ENCODE peak calls at places on chromosomes 13 and 19, in six cellular contexts. E is keratinocyte, K is astrocyte, B is psoas muscle, O is mucosa of descending colon, G is ovary. F is an unnamed sample. For H3K4me1, the result is how much of the 10 kb centered on the place peaks cover.

GRCh38 chr19:43749898-43750297 is 4.9 kb downstream of the SMG9 start:
- DNase-seq in O (no peak), G (no peak), K (no peak), B (no peak), E (no peak), F (no peak)

GRCh38 chr13:46995874-46996273 is 99.0 kb upstream of the HTR2A start:
- DNase-seq in G (no peak), K (no peak), O (no peak), B (no peak), E (no peak), F (no peak)

GRCh38 chr13:35285677-35286076 is 190.8 kb downstream of the MAB21L1 start:
- DNase-seq in O (no peak), E (no peak), B (no peak), G (no peak), K (no peak), F (no peak)

GRCh38 chr13:98947925-98948324 is 29.9 kb downstream of the DOCK9 start:
- DNase-seq in K (no peak), G (no peak), B (no peak), E (no peak), O (no peak), F (no peak)

GRCh38 chr13:22061371-22061805 is 390.5 kb downstream of the FGF9 start:
- DNase-seq in G (no peak), B (no peak), O (no peak), E (no peak), K (no peak), F (no peak)

GRCh38 chr13:94309576-94309975 is 169.9 kb downstream of the DCT start:
- DNase-seq in G (no peak), K (no peak), E (no peak), O (no peak), B (no peak), F (no peak)

GRCh38 chr13:87678353-87678752 is 7.2 kb downstream of the SLITRK5 start:
- DNase-seq in B (no peak), G (no peak), E (no peak), K (no peak), O (no peak), F (no peak)

GRCh38 chr13:23348270-23349126 is 85.0 kb downstream of the SACS start:
- DNase-seq in G (no peak), K (no peak), O (no peak), B (no peak), E (no peak), F (no peak)

GRCh38 chr13:33249066-33249465 is 36.5 kb downstream of the STARD13 start:
- DNase-seq in E (no peak), O (no peak), K (peak), B (no peak), G (no peak), F (no peak)

GRCh38 chr13:80239571-80240255 is 101.2 kb downstream of the SPRY2 start:
- DNase-seq in G (no peak), K (peak), E (no peak), B (no peak), O (no peak), F (no peak)

GRCh38 chr13:74372511-74372910 is 238.3 kb upstream of the KLF12 start:
- DNase-seq in G (no peak), B (no peak), O (no peak), K (no peak), E (no peak), F (no peak)

GRCh38 chr19:48674216-48674809 is 1.5 kb upstream of the NTN5 start:
- DNase-seq in O (no peak), K (no peak), B (no peak), E (no peak), G (no peak), F (no peak)

GRCh38 chr19:46206176-46206575 is 23.4 kb upstream of the IGFL1 start:
- DNase-seq in O (no peak), B (peak), G (no peak), K (no peak), E (peak), F (no peak)

GRCh38 chr13:36887758-36888521 is 32.1 kb downstream of the SMAD9 start:
- DNase-seq in B (no peak), E (no peak), K (no peak), O (no peak), G (no peak), F (no peak)

GRCh38 chr13:33634526-33635111 is 183.3 kb upstream of the RFC3 start:
- DNase-seq in K (peak), E (no peak), B (no peak), O (no peak), G (peak), F (no peak)

GRCh38 chr19:4851551-4852290 is 15.7 kb downstream of the PLIN3 start:
- DNase-seq in B (peak), G (peak), O (peak), K (no peak), E (no peak), F (peak)

GRCh38 chr19:38736413-38737280 is 7.6 kb downstream of the CAPN12 start:
- DNase-seq in K (no peak), B (no peak), O (peak), E (no peak), G (peak), F (peak)

GRCh38 chr13:44904982-44905381 is 84.3 kb downstream of the NUFIP1 start:
- DNase-seq in K (peak), O (peak), E (no peak), B (peak), G (peak), F (peak)

GRCh38 chr19:42255766-42256750 is 1.1 kb upstream of the ERF start:
- DNase-seq in G (peak), O (peak), B (no peak), K (no peak), E (no peak), F (peak)

GRCh38 chr19:34502582-34503545 is 21.3 kb downstream of the WTIP start:
- DNase-seq in B (no peak), G (peak), E (no peak), O (no peak), K (no peak), F (no peak)

GRCh38 chr19:12000152-12000981 is 35.1 kb downstream of the ZNF433 start:
- DNase-seq in K (peak), G (no peak), O (no peak), E (no peak), B (no peak), F (no peak)

DNA sequence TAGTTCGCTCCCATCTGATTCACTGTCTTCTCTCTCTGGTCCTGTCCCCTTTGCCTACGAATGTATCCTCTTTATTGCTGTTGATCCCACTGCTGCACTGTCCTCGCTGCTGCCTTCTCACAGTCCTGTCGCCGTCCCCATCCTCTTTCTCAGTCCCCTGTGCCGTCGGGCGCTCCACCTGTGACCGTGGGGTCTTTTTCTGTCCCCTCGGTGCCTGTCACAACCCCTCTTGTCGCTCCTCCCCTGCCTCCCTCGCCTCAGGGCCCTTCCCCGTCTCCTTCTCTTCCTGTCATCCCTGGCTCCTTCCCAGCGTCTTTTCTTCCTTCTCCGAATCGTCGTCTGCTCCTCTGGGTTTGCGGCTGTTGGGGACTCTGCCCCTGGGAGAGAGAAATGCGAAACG is 32.3 kb downstream of the SYT3 start:
- DNase-seq in B (no peak), G (no peak), E (no peak), K (no peak), O (no peak), F (no peak)
- H3K4me3 ChIP-seq in B (no peak), G (no peak), E (no peak), K (no peak), O (no peak), F (no peak)

DNA sequence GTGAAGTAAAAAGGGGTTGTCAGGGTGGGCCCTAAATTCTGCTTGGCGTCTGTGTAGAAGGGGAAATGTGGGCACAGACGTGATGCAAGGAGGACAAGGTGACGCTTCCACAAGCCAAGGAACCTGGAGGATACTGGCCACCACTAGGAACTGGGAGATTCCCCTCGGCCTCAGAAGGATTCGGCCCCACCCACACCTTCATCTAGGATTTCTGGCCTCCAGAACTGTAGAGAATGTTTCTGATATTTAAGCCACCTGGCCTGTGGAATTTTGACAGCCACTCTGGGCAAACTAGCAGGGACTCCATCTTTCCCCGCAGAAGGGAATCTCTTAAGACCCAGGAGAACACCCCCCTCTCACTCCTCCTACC is 1.1 kb downstream of the PLEKHJ1 start:
- DNase-seq in O (no peak), B (no peak), E (no peak), G (no peak), K (no peak), F (no peak)
- H3K4me1 ChIP-seq in O (under half), B (under half), E (under half), G (under half), K (half or more), F (under half)

GRCh38 chr13:76538004-76538403 is 348.2 kb downstream of the KCTD12 start:
- DNase-seq in B (no peak), K (no peak), G (no peak), O (no peak), E (no peak), F (no peak)
- H3K4me3 ChIP-seq in B (no peak), K (no peak), G (no peak), O (no peak), E (no peak), F (no peak)

GRCh38 chr19:18541258-18541991 is 1.9 kb downstream of the FKBP8 start:
- DNase-seq in O (no peak), E (no peak), B (peak), K (no peak), G (no peak), F (no peak)

GRCh38 chr19:18539372-18539771 is 4.0 kb downstream of the FKBP8 start:
- DNase-seq in B (no peak), K (no peak), G (no peak), E (no peak), O (no peak), F (no peak)

GRCh38 chr19:18541992-18542935 is 1.1 kb downstream of the FKBP8 start:
- DNase-seq in G (no peak), E (no peak), O (no peak), B (no peak), K (no peak), F (no peak)

GRCh38 chr19:18543814-18544475 is 572 bp upstream of the FKBP8 start:
- DNase-seq in E (peak), G (no peak), B (no peak), O (peak), K (peak), F (peak)

GRCh38 chr19:18542936-18543813 is at the start of gene FKBP8:
- DNase-seq in G (peak), E (no peak), O (peak), B (peak), K (peak), F (peak)
- H3K4me1 ChIP-seq in G (under half), E (under half), O (under half), B (under half), K (under half), F (under half)

GRCh38 chr19:15296841-15297415 is 35.4 kb downstream of the BRD4 start:
- DNase-seq in B (no peak), G (no peak), O (no peak), K (no peak), E (no peak), F (no peak)
- H3K4me3 ChIP-seq in B (peak), G (no peak), O (no peak), K (no peak), E (no peak), F (no peak)

GRCh38 chr19:33392341-33393285 is 19.1 kb downstream of the CEBPG start:
- DNase-seq in G (peak), E (no peak), B (no peak), K (no peak), O (peak), F (no peak)
- H3K4me1 ChIP-seq in G (under half), E (under half), B (half or more), K (under half), O (under half), F (under half)

DNA sequence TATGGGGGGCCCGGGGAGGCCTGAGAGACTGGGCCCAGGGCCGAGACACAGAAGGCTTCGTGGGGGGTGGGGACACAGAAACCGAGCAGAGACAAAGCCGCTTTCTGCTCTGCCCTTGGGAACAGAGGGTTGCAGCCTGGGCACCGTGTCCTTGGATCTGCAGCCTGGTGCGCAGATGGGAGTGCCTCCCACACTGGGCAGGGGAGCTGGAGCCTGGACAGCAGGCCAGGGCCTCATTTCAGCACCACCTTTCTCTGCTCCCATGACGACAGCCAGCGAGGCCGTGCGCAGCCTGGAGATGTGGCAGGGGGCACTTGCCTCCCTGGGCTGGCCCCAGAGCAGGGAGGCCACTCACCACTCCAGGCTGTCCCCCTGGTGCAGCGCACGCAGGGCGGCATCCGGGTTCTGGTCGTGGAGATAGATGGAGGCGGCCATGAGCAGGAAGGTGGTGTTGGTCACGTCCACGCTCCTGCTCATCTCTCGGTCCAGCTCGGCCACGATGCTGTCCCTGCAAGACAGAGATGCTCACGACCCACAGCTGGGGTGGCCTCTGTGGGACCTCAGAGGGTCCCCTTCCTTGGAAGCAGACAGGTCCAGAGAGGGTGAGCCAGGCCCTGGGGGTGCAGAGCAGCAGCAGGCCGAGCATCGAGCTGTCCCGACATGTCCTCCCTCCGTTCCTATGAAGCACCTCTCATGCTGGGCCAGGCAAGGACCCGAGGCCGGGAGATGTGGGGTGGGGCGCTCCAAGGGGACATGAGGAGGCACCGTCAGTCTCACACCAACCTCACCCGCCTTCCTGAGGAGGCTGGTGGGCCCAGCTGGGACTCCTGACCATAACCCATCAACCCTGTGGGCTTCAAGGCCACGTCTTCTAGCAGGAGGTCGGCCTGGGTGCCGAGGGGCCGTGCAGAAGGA is 10.9 kb upstream of the CERS1 start:
- DNase-seq in B (no peak), K (no peak), G (no peak), O (no peak), E (no peak), F (no peak)
- H3K4me3 ChIP-seq in B (no peak), K (no peak), G (no peak), O (no peak), E (no peak), F (no peak)

DNA sequence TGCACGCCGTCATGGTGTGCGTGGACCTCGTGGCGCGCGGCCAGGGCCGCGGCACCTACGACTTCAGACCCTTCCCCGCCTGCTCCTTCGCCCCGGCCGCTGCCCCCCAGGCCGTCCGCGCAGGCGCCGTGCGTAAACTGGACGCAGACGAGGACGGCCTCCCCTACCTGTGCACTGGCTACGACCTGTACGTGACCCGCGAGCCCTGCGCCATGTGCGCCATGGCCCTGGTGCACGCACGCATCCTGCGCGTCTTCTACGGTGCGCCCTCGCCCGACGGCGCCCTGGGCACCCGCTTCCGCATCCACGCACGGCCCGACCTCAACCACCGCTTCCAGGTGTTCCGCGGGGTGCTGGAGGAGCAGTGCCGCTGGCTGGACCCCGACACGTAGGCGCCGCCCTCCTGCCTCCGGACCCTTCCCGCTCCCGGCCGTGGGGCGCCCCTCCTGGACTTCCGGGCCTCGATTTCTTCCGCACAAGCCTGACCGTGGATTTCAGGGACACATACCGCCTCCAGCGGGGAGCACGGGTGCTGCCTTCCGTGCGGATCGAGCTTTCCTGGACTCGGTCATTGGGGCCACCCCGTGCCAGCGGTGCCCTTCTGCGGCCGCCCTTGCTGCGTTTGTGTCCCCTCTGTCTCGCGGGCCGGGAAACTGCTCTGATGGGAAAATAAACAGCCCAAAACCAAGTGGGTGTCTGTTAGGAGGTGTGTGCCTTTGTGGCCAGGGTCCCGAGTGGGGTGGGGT is 7.7 kb downstream of the ADAT3 start:
- DNase-seq in G (no peak), B (no peak), E (no peak), K (no peak), O (no peak), F (no peak)
- H3K4me1 ChIP-seq in G (under half), B (under half), E (under half), K (under half), O (under half), F (under half)

DNA sequence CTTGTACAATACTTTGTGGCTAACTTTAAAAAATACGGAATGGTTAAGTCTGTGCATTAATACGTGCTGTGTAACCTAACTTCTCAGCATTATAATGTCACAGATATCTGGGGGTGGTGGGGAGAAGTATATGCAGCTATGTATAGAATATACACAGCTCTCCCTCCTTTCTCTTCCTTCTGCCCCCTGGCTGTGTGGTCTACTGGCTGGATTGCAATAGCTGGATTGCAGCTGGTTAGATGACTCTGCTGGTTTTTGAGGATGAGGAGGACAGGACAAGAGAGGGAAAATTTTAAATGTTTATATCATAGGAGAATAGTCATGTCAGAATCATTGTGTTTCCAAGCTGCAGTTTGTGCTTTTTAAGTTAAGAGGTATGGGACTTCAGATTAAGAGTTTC is 9.7 kb downstream of the RNASEH2B start:
- DNase-seq in K (no peak), O (no peak), B (no peak), G (no peak), E (no peak), F (no peak)
- H3K4me3 ChIP-seq in K (no peak), O (no peak), B (no peak), G (no peak), E (no peak), F (no peak)

GRCh38 chr19:47226426-47227346 is 4.3 kb downstream of the BBC3 start:
- DNase-seq in G (peak), B (peak), O (peak), E (no peak), K (peak), F (peak)

GRCh38 chr19:47228937-47229673 is 1.9 kb downstream of the BBC3 start:
- DNase-seq in K (peak), B (no peak), E (no peak), O (no peak), G (no peak), F (no peak)

GRCh38 chr19:47228168-47228936 is 2.6 kb downstream of the BBC3 start:
- DNase-seq in K (no peak), O (peak), G (peak), B (peak), E (no peak), F (peak)

GRCh38 chr19:47225746-47226425 is 5.1 kb downstream of the BBC3 start:
- DNase-seq in B (peak), K (peak), O (peak), E (no peak), G (peak), F (peak)

GRCh38 chr19:47227347-47228167 is 3.4 kb downstream of the BBC3 start:
- DNase-seq in E (no peak), O (peak), K (peak), B (peak), G (peak), F (peak)
- H3K4me1 ChIP-seq in E (under half), O (under half), K (half or more), B (under half), G (under half), F (under half)

F was measured in HAP-1.